ENCODE peak calls at places on chromosome 15, in four cellular contexts. N, P, D and O are unnamed samples.

GRCh38 chr15:90545095-90545494 is 15.4 kb downstream of the CRTC3 start:
- DNase-seq in N (no peak), P (no peak), D (no peak), O (no peak)

GRCh38 chr15:62782896-62783295 is 259.7 kb upstream of the TPM1 start:
- DNase-seq in N (no peak), P (no peak), D (no peak), O (no peak)

GRCh38 chr15:40333922-40334492 is 6.7 kb downstream of the CCDC9B start:
- DNase-seq in N (peak), P (no peak), D (peak), O (peak)

GRCh38 chr15:97904196-97904572 is 56.3 kb upstream of the ARRDC4 start:
- DNase-seq in N (peak), P (peak), D (peak), O (peak)

GRCh38 chr15:68207176-68207935 is 2.2 kb upstream of the CALML4 start:
- DNase-seq in N (no peak), P (no peak), D (no peak), O (no peak)

GRCh38 chr15:85551221-85551832 is 170.9 kb downstream of the AKAP13 start:
- DNase-seq in N (no peak), P (no peak), D (peak), O (no peak)

GRCh38 chr15:79130535-79131130 is 40.1 kb upstream of the RASGRF1 start:
- DNase-seq in N (no peak), P (no peak), D (no peak), O (no peak)

GRCh38 chr15:40847225-40847961 is 3.5 kb downstream of the SPINT1 start:
- DNase-seq in N (no peak), P (peak), D (peak), O (peak)

GRCh38 chr15:39336926-39337325 is 244.0 kb upstream of the THBS1 start:
- DNase-seq in N (peak), P (no peak), D (peak), O (no peak)

GRCh38 chr15:82572311-82572710 is 32.1 kb upstream of the RPS17 start:
- DNase-seq in N (no peak), P (no peak), D (no peak), O (no peak)

DNA sequence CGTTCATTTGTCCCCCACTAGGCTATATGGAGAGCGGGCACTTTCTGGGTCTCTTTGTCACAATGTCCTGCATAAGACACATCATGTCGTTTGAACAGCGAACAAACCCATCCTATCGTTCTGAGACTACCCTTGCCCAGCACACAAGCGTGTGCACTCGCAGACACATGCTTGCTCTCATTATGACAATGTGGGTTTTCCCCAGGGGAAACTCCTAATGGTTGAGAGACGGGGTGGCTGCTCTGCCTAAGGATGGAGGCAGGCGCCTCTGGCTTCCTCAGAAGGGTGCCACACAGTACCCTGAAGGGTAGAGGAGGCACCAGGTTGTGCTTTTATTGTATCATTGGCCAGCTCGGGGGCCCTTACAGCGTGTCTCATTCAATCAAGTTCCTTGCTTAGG is 51.0 kb upstream of the MYZAP start:
- DNase-seq in N (no peak), P (no peak), D (no peak), O (no peak)
- TF ChIP-seq CTCF in N (no peak), P (no peak), D (no peak), O (no peak)

GRCh38 chr15:70509282-70510272 is 253.8 kb downstream of the UACA start:
- DNase-seq in N (no peak), P (no peak), D (no peak), O (no peak)

GRCh38 chr15:70514236-70514635 is 249.1 kb downstream of the UACA start:
- DNase-seq in N (no peak), P (no peak), D (no peak), O (no peak)

GRCh38 chr15:70510433-70510832 is 252.9 kb downstream of the UACA start:
- DNase-seq in N (no peak), P (no peak), D (no peak), O (no peak)

GRCh38 chr15:70513818-70514217 is 249.5 kb downstream of the UACA start:
- DNase-seq in N (no peak), P (no peak), D (no peak), O (no peak)

DNA sequence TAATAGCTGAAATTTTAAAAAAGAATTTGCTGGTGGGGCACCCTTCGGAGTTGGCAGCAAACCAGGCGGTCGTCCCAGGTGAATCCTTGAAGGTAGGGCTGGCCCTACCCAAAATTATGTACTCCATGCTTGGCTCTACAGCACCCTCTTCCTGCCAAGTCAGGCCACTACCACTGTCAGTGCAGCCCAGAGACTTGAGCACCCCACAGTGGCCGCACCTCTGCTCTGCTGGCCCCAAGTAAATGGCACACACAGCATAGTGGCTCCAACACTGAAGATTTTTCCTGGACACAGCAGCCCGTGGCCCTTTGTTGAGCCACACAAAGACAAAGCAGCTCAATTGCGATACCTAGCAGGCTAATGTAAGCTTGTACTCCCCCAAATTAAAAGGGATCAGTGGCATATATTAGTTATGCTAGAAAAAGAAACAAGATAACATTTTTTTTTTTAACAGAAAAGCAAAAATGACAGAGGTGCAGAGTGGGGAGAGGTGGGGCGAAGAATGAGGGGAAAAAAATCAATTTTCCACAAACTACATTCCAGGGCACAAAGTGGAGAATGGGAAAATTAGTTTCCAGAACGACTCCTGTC is 250.5 kb downstream of the UACA start:
- DNase-seq in N (peak), P (peak), D (peak), O (no peak)
- TF ChIP-seq CTCF in N (peak), P (peak), D (peak), O (peak)

GRCh38 chr15:60496853-60497252 is 17.9 kb upstream of the ICE2 start:
- DNase-seq in N (no peak), P (no peak), D (no peak), O (no peak)

GRCh38 chr15:60494108-60494507 is 15.2 kb upstream of the ICE2 start:
- DNase-seq in N (no peak), P (no peak), D (no peak), O (no peak)

GRCh38 chr15:60493166-60493565 is 14.2 kb upstream of the ICE2 start:
- DNase-seq in N (no peak), P (no peak), D (no peak), O (no peak)
- TF ChIP-seq CTCF in N (no peak), P (no peak), D (no peak), O (no peak)

GRCh38 chr15:66704783-66705113 is 2.7 kb downstream of the SMAD6 start:
- DNase-seq in N (no peak), P (peak), D (no peak), O (no peak)

GRCh38 chr15:66706840-66707239 is 4.8 kb downstream of the SMAD6 start:
- DNase-seq in N (no peak), P (no peak), D (no peak), O (no peak)

GRCh38 chr15:66707310-66708160 is 5.5 kb downstream of the SMAD6 start:
- DNase-seq in N (peak), P (peak), D (peak), O (no peak)

GRCh38 chr15:66705277-66705927 is 3.4 kb downstream of the SMAD6 start:
- DNase-seq in N (no peak), P (no peak), D (no peak), O (no peak)

GRCh38 chr15:66706225-66706732 is 4.2 kb downstream of the SMAD6 start:
- DNase-seq in N (no peak), P (no peak), D (peak), O (no peak)
- TF ChIP-seq CTCF in N (peak), P (peak), D (peak), O (no peak)

GRCh38 chr15:98931001-98931400 is 76.6 kb downstream of the PGPEP1L start:
- DNase-seq in N (no peak), P (no peak), D (no peak), O (no peak)
- TF ChIP-seq CTCF in N (no peak), P (no peak), D (no peak), O (no peak)